ENCODE peak calls at places on chromosomes 2 and 18, in ten cellular contexts. O is RWPE1, P is GM12865, C is tibial artery, U is sigmoid colon, V is B cell, J is chondrocyte, L is heart left ventricle, E is choroid plexus epithelial cell, A is AG09309. D is an unnamed sample.
A peak's percentile ranks its signal among the peaks of the same experiment; 100 is the strongest.

GRCh38 chr18:76314496-76314895 is 180.5 kb downstream of the ZNF516 start:
- DNase-seq in O (no peak), J (no peak), E (no peak), U (no peak), V (no peak), C (no peak), P (no peak), L (no peak), A (no peak), D (no peak)

GRCh38 chr2:240211598-240212424 is 71.4 kb upstream of the OTOS start:
- DNase-seq in O (no peak), E (no peak), L (peak; percentile 60), J (no peak), C (peak; percentile 54), A (no peak), U (peak; percentile 57), P (no peak), V (no peak), D (no peak)

GRCh38 chr2:145654746-145655145 is 1134.8 kb upstream of the ZEB2 start:
- DNase-seq in U (no peak), A (no peak), E (no peak), C (no peak), V (no peak), J (no peak), L (no peak), P (no peak), O (no peak), D (no peak)

GRCh38 chr2:217954469-217954868 is 48.3 kb downstream of the TNS1 start:
- DNase-seq in J (no peak), L (peak; percentile 61), C (peak; percentile 73), A (no peak), P (no peak), E (no peak), V (no peak), O (no peak), U (peak; percentile 72), D (no peak)

GRCh38 chr2:111663471-111663951 is 220.5 kb downstream of the ANAPC1 start:
- DNase-seq in U (no peak), E (peak; percentile 62), J (no peak), C (no peak), A (no peak), P (no peak), V (no peak), O (no peak), L (no peak), D (no peak)

GRCh38 chr18:50967714-50968661 is at the start of gene ELAC1:
- DNase-seq in U (peak; percentile 89), V (peak; percentile 92), L (peak; percentile 89), O (peak; percentile 69), C (peak; percentile 84), A (no peak), P (peak; percentile 90), E (peak; percentile 81), J (no peak), D (peak; percentile 92)

GRCh38 chr2:25618676-25619075 is 54.7 kb downstream of the DTNB start:
- DNase-seq in A (peak; percentile 33), U (no peak), L (no peak), E (peak; percentile 78), C (no peak), V (no peak), J (no peak), P (no peak), O (peak; percentile 81), D (no peak)

GRCh38 chr18:47915930-47916329 is 14.5 kb downstream of the SMAD2 start:
- DNase-seq in E (no peak), P (no peak), J (no peak), L (no peak), C (no peak), U (no peak), A (no peak), O (peak; percentile 21), V (no peak), D (no peak)

GRCh38 chr2:1226766-1227165 is 186.5 kb upstream of the TPO start:
- DNase-seq in A (no peak), U (no peak), O (no peak), E (no peak), P (no peak), J (no peak), L (no peak), V (no peak), C (no peak), D (no peak)

GRCh38 chr2:177782613-177783012 is 290.0 kb downstream of the PDE11A start:
- DNase-seq in O (no peak), P (no peak), L (no peak), J (no peak), V (no peak), A (no peak), U (no peak), E (no peak), C (no peak), D (no peak)

GRCh38 chr18:8662574-8663255 is 42.6 kb upstream of the MTCL1 start:
- DNase-seq in J (no peak), P (no peak), U (no peak), C (no peak), O (no peak), L (no peak), A (no peak), E (no peak), V (no peak), D (no peak)

GRCh38 chr2:71780162-71780561 is 326.8 kb downstream of the DYSF start:
- DNase-seq in C (peak; percentile 40), V (no peak), A (no peak), P (no peak), E (no peak), O (no peak), U (no peak), J (no peak), L (no peak), D (peak; percentile 2)

GRCh38 chr2:100142393-100142792 is at the start of gene AFF3:
- DNase-seq in O (no peak), V (peak; percentile 78), L (no peak), E (no peak), C (no peak), A (no peak), J (no peak), P (peak; percentile 94), U (no peak), D (peak; percentile 77)

GRCh38 chr2:165109915-165110314 is 93.9 kb downstream of the SCN3A start:
- DNase-seq in P (no peak), C (no peak), U (no peak), V (no peak), J (no peak), O (no peak), L (no peak), E (no peak), A (no peak), D (no peak)

GRCh38 chr2:10190255-10190654 is 67.7 kb downstream of the RRM2 start:
- DNase-seq in U (no peak), V (no peak), P (no peak), O (no peak), C (no peak), L (no peak), A (no peak), J (no peak), E (no peak), D (no peak)

GRCh38 chr2:10188729-10189305 is 66.3 kb downstream of the RRM2 start:
- DNase-seq in A (no peak), P (no peak), V (no peak), U (no peak), C (no peak), O (no peak), L (no peak), J (peak; percentile 65), E (no peak), D (no peak)

GRCh38 chr2:10187661-10188060 is 65.1 kb downstream of the RRM2 start:
- DNase-seq in O (no peak), E (no peak), A (no peak), C (no peak), U (no peak), L (no peak), V (no peak), P (no peak), J (peak; percentile 54), D (no peak)

GRCh38 chr2:10186868-10187535 is 64.5 kb downstream of the RRM2 start:
- DNase-seq in V (no peak), A (no peak), J (peak; percentile 71), C (no peak), E (no peak), L (no peak), U (no peak), P (no peak), O (no peak), D (no peak)

DNA sequence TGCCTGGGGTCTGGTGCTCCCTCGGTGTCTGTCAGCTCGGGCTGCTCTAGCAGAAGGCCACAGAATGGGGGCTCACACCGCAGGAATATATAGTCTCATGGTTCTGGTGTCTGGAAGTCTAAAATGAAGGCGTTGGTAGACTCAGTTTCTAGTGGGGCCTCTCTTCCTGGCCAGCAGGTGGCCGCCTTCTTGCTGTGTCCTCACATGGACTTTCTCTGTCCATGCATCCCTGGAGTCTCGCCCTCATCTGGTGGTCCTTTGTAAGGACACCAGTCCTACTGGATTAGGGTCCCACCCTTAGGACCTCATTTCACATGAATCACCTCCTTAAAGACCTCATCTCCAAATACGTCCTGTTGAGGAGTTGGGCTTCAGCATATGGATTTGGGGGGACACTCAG is 65.7 kb downstream of the RRM2 start:
- DNase-seq in V (no peak), L (no peak), C (no peak), P (no peak), J (no peak), A (no peak), E (peak; percentile 54), O (no peak), U (no peak), D (no peak)
- TF ChIP-seq CTCF in V (no peak), L (no peak), C (no peak), P (no peak), J (peak; percentile 70), A (peak; percentile 29), E (peak; percentile 65), O (peak; percentile 9), U (no peak), D (no peak)

DNA sequence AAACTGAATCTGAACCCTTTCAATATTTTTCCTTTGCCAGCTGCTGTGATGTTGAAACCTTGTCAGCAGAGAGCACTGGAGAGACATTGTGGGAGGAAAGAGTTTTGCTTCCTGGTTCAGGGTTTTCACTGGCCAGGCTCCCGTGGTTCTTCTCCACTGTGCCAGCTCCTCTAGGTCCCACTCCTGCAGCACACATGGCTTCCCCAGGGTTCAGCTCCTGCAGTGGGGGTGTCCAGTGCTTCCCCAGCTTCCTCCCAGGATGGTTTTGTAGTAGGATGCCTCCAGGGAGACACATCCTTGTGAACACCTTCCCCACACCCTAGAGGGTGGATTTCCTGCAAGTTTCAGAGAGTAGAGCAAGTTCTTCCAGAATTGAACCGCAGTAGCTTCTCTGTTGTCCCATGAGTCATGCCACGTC is 24.0 kb upstream of the SULT1C3 start:
- DNase-seq in J (no peak), U (no peak), P (no peak), E (peak; percentile 83), C (peak; percentile 66), L (no peak), V (no peak), O (no peak), A (peak; percentile 29), D (peak; percentile 19)
- TF ChIP-seq CTCF in J (peak; percentile 76), U (no peak), P (peak; percentile 19), E (peak; percentile 82), C (peak; percentile 20), L (peak; percentile 18), V (no peak), O (peak; percentile 26), A (peak; percentile 81), D (peak; percentile 4)

GRCh38 chr2:9555338-9556120 is at the start of gene ADAM17:
- DNase-seq in E (peak; percentile 98), C (peak; percentile 99), U (peak; percentile 98), P (peak; percentile 98), O (peak; percentile 88), A (peak; percentile 85), V (peak; percentile 91), L (peak; percentile 98), J (peak; percentile 99), D (peak; percentile 95)
- TF ChIP-seq CTCF in E (peak; percentile 55), C (peak; percentile 53), U (peak; percentile 68), P (peak; percentile 28), O (peak; percentile 39), A (peak; percentile 56), V (peak; percentile 33), L (peak; percentile 64), J (peak; percentile 79), D (peak; percentile 35)

GRCh38 chr2:15748736-15749323 is 157.2 kb downstream of the DDX1 start:
- DNase-seq in V (peak; percentile 7), J (no peak), P (peak; percentile 54), O (no peak), U (no peak), C (no peak), E (peak; percentile 51), A (no peak), L (no peak), D (peak; percentile 49)
- TF ChIP-seq CTCF in V (no peak), J (peak; percentile 74), P (peak; percentile 58), O (no peak), U (no peak), C (no peak), E (peak; percentile 58), A (no peak), L (peak; percentile 27), D (no peak)